ENCODE peak calls at places on chromosomes 4 and X, in ten cellular contexts. R is GM12891; N is NCI-H524 treated with DMSO at 0.1 percent for 48 hours; G is NCI-H345; K is astrocyte of the spinal cord; M is activated naive CD8-positive, alpha-beta T cell treated with anti-CD3 and anti-CD28 coated beads, Interleukin-2, amount 50 U/mL, for 24 hours; T is stimulated activated CD8-positive, alpha-beta memory T cell treated with anti-CD3 and anti-CD28 coated beads, Interleukin-2, amount 100 ng/mL, for 48 hours; S is activated CD4-positive, alpha-beta T cell treated with anti-CD3 and anti-CD28 coated beads for 48 hours; H is A549; A is stimulated activated CD4-positive, alpha-beta T cell treated with anti-CD3 and anti-CD28 coated beads, TNF-alpha, amount 100 ng/mL, for 24 hours. Y is an unnamed sample.

GRCh38 chr4:26406346-26406975 is 83.8 kb downstream of the CCKAR start:
- DNase-seq in R (no peak), N (no peak), G (no peak), K (no peak), M (no peak), T (no peak), S (no peak), H (no peak), A (no peak), Y (no peak)

GRCh38 chr4:32135642-32136041 is 1415.5 kb downstream of the PCDH7 start:
- DNase-seq in R (no peak), N (no peak), G (no peak), K (peak), M (no peak), T (no peak), S (no peak), H (no peak), A (no peak), Y (no peak)

GRCh38 chr4:141713771-141714445 is 77.5 kb downstream of the IL15 start:
- DNase-seq in R (no peak), N (no peak), G (no peak), K (peak), M (no peak), T (no peak), S (no peak), H (peak), A (no peak), Y (peak)

GRCh38 chrX:104721854-104722253 is 155.9 kb downstream of the IL1RAPL2 start:
- DNase-seq in R (no peak), N (no peak), G (no peak), K (no peak), M (no peak), T (no peak), S (no peak), H (no peak), A (no peak), Y (no peak)

GRCh38 chrX:2848806-2849420 is 20.2 kb downstream of the GYG2 start:
- DNase-seq in R (no peak), N (no peak), G (no peak), K (peak), M (no peak), T (no peak), S (no peak), H (no peak), A (no peak), Y (peak)

GRCh38 chr4:165318982-165319381 is 8.5 kb upstream of the MSMO1 start:
- DNase-seq in R (no peak), N (no peak), G (peak), K (no peak), M (no peak), T (no peak), S (no peak), H (no peak), A (no peak), Y (no peak)

GRCh38 chrX:71998836-71999509 is 88.3 kb downstream of the NHSL2 start:
- DNase-seq in R (no peak), N (no peak), G (peak), K (no peak), M (peak), T (no peak), S (peak), H (peak), A (no peak), Y (no peak)

GRCh38 chr4:173188648-173189047 is 20.0 kb downstream of the GALNT7 start:
- DNase-seq in R (no peak), N (no peak), G (no peak), K (no peak), M (no peak), T (no peak), S (no peak), H (no peak), A (no peak), Y (no peak)

GRCh38 chr4:65502151-65502691 is 168.1 kb downstream of the EPHA5 start:
- DNase-seq in R (no peak), N (no peak), G (no peak), K (peak), M (no peak), T (no peak), S (no peak), H (no peak), A (no peak), Y (peak)

GRCh38 chrX:16839224-16839851 is 30.8 kb downstream of the RBBP7 start:
- DNase-seq in R (no peak), N (no peak), G (no peak), K (no peak), M (no peak), T (no peak), S (no peak), H (no peak), A (no peak), Y (no peak)

GRCh38 chr4:150385606-150386005 is 196.3 kb upstream of the MAB21L2 start:
- DNase-seq in R (no peak), N (peak), G (no peak), K (peak), M (no peak), T (no peak), S (no peak), H (no peak), A (no peak), Y (peak)

GRCh38 chrX:108699368-108699767 is 37.0 kb downstream of the IRS4 start:
- DNase-seq in R (no peak), N (no peak), G (peak), K (peak), M (no peak), T (no peak), S (no peak), H (peak), A (no peak), Y (no peak)

GRCh38 chrX:71543316-71543715 is 10.4 kb downstream of the OGT start:
- DNase-seq in R (no peak), N (no peak), G (no peak), K (peak), M (no peak), T (no peak), S (no peak), H (peak), A (no peak), Y (peak)

GRCh38 chr4:98642991-98643426 is 15.4 kb downstream of the TSPAN5 start:
- DNase-seq in R (no peak), N (no peak), G (no peak), K (peak), M (no peak), T (no peak), S (peak), H (peak), A (no peak), Y (no peak)

GRCh38 chr4:8591626-8592365 is 769 bp upstream of the CPZ start:
- DNase-seq in R (no peak), N (no peak), G (no peak), K (no peak), M (no peak), T (no peak), S (no peak), H (no peak), A (no peak), Y (no peak)

GRCh38 chrX:37455381-37455780 is 106.2 kb downstream of the PRRG1 start:
- DNase-seq in R (no peak), N (no peak), G (no peak), K (no peak), M (no peak), T (no peak), S (no peak), H (no peak), A (no peak), Y (no peak)

GRCh38 chrX:70052895-70053615 is 3.3 kb upstream of the AWAT2 start:
- DNase-seq in R (no peak), N (no peak), G (no peak), K (no peak), M (no peak), T (no peak), S (no peak), H (no peak), A (no peak), Y (no peak)

GRCh38 chr4:158835456-158836369 is 66.9 kb downstream of the FNIP2 start:
- DNase-seq in R (no peak), N (no peak), G (no peak), K (no peak), M (no peak), T (no peak), S (no peak), H (no peak), A (no peak), Y (no peak)

GRCh38 chr4:76704133-76704881 is 193.6 kb downstream of the SOWAHB start:
- DNase-seq in R (no peak), N (no peak), G (peak), K (peak), M (no peak), T (no peak), S (no peak), H (no peak), A (no peak), Y (no peak)

GRCh38 chr4:120694973-120695372 is 227.6 kb downstream of the PRDM5 start:
- DNase-seq in R (no peak), N (no peak), G (no peak), K (peak), M (no peak), T (no peak), S (no peak), H (peak), A (no peak), Y (peak)

GRCh38 chr4:110091426-110091825 is 107.0 kb downstream of the ELOVL6 start:
- DNase-seq in R (no peak), N (no peak), G (no peak), K (peak), M (no peak), T (no peak), S (no peak), H (no peak), A (no peak), Y (peak)

GRCh38 chr4:142406051-142406549 is 440.0 kb downstream of the INPP4B start:
- DNase-seq in R (no peak), N (no peak), G (no peak), K (peak), M (no peak), T (no peak), S (peak), H (no peak), A (no peak), Y (peak)

GRCh38 chr4:185566972-185567749 is 31.9 kb upstream of the PDLIM3 start:
- DNase-seq in R (no peak), N (no peak), G (no peak), K (peak), M (no peak), T (no peak), S (no peak), H (no peak), A (no peak), Y (no peak)

GRCh38 chr4:10491420-10491819 is 34.2 kb upstream of the ZNF518B start:
- DNase-seq in R (no peak), N (no peak), G (no peak), K (no peak), M (no peak), T (no peak), S (no peak), H (no peak), A (no peak), Y (no peak)

GRCh38 chr4:153271820-153272219 is 67.6 kb downstream of the TRIM2 start:
- DNase-seq in R (no peak), N (no peak), G (no peak), K (no peak), M (no peak), T (no peak), S (no peak), H (no peak), A (no peak), Y (no peak)

GRCh38 chrX:2767631-2768455 is 16.0 kb downstream of the XG start:
- DNase-seq in R (no peak), N (peak), G (no peak), K (no peak), M (no peak), T (no peak), S (no peak), H (peak), A (no peak), Y (no peak)

GRCh38 chrX:69615779-69616519 is at the start of gene EDA:
- DNase-seq in R (no peak), N (peak), G (peak), K (peak), M (peak), T (peak), S (peak), H (peak), A (peak), Y (peak)

GRCh38 chrX:111244238-111244750 is 26.0 kb downstream of the CAPN6 start:
- DNase-seq in R (no peak), N (no peak), G (peak), K (peak), M (no peak), T (no peak), S (no peak), H (peak), A (no peak), Y (no peak)

GRCh38 chrX:115408736-115409390 is 119.3 kb downstream of the LUZP4 start:
- DNase-seq in R (no peak), N (no peak), G (no peak), K (peak), M (no peak), T (no peak), S (no peak), H (no peak), A (no peak), Y (no peak)

GRCh38 chr4:147019061-147019460 is 73.4 kb upstream of the TTC29 start:
- DNase-seq in R (no peak), N (no peak), G (peak), K (peak), M (peak), T (peak), S (peak), H (peak), A (no peak), Y (peak)

GRCh38 chr4:65661469-65661868 is 8.8 kb downstream of the EPHA5 start:
- DNase-seq in R (no peak), N (no peak), G (peak), K (peak), M (no peak), T (no peak), S (no peak), H (no peak), A (no peak), Y (no peak)

GRCh38 chr4:126047114-126047513 is 732.4 kb downstream of the FAT4 start:
- DNase-seq in R (no peak), N (no peak), G (no peak), K (no peak), M (no peak), T (no peak), S (no peak), H (no peak), A (no peak), Y (no peak)

GRCh38 chr4:38385286-38386010 is 278.6 kb upstream of the KLF3 start:
- DNase-seq in R (no peak), N (no peak), G (no peak), K (no peak), M (no peak), T (no peak), S (no peak), H (peak), A (no peak), Y (no peak)

GRCh38 chrX:47226071-47226470 is 6.7 kb upstream of the USP11 start:
- DNase-seq in R (no peak), N (no peak), G (no peak), K (no peak), M (no peak), T (no peak), S (no peak), H (no peak), A (no peak), Y (no peak)

GRCh38 chr4:107751670-107752069 is 31.6 kb upstream of the PAPSS1 start:
- DNase-seq in R (no peak), N (no peak), G (no peak), K (no peak), M (no peak), T (no peak), S (no peak), H (no peak), A (no peak), Y (no peak)

GRCh38 chrX:54166915-54167314 is 16.1 kb downstream of the FAM120C start:
- DNase-seq in R (no peak), N (no peak), G (no peak), K (no peak), M (no peak), T (no peak), S (no peak), H (no peak), A (no peak), Y (no peak)